ENCODE peak calls at places on chromosomes 13 and 19, in eight cellular contexts. F is tibial nerve, U is GM12891, S is HCT116, W is Peyer's patch, K is uterus, J is heart left ventricle, B is upper lobe of left lung. D is an unnamed sample.

GRCh38 chr19:422213-422916 is 13.4 kb upstream of the C2CD4C start:
- DNase-seq in F (no peak), U (no peak), S (no peak), W (no peak), K (no peak), J (no peak), B (peak), D (no peak)

GRCh38 chr19:2323707-2324106 is 4.7 kb downstream of the LSM7 start:
- DNase-seq in F (no peak), U (no peak), S (no peak), W (no peak), K (no peak), J (no peak), B (no peak), D (no peak)

GRCh38 chr19:33683881-33684549 is 62.3 kb downstream of the CHST8 start:
- DNase-seq in F (no peak), U (peak), S (no peak), W (no peak), K (no peak), J (peak), B (no peak), D (no peak)

GRCh38 chr13:73991384-73991783 is 142.8 kb downstream of the KLF12 start:
- DNase-seq in F (no peak), U (no peak), S (no peak), W (no peak), K (no peak), J (no peak), B (no peak), D (no peak)

GRCh38 chr19:54549224-54549623 is 24.4 kb upstream of the LILRA2 start:
- DNase-seq in F (no peak), U (no peak), S (no peak), W (no peak), K (no peak), J (no peak), B (no peak), D (no peak)

GRCh38 chr19:1238373-1239303 is 833 bp upstream of the CBARP start:
- DNase-seq in F (no peak), U (no peak), S (no peak), W (no peak), K (peak), J (no peak), B (peak), D (no peak)

GRCh38 chr13:75481176-75482069 is 546 bp downstream of the TBC1D4 start:
- DNase-seq in F (no peak), U (peak), S (no peak), W (peak), K (peak), J (peak), B (peak), D (no peak)

GRCh38 chr19:32223595-32224370 is 121.6 kb upstream of the ZNF507 start:
- DNase-seq in F (no peak), U (no peak), S (no peak), W (no peak), K (no peak), J (no peak), B (no peak), D (no peak)

GRCh38 chr19:41194157-41194552 is 1.1 kb downstream of the CYP2S1 start:
- DNase-seq in F (no peak), U (no peak), S (no peak), W (no peak), K (no peak), J (no peak), B (no peak), D (no peak)

GRCh38 chr19:16895467-16896097 is 6.8 kb downstream of the F2RL3 start:
- DNase-seq in F (no peak), U (no peak), S (no peak), W (no peak), K (no peak), J (no peak), B (peak), D (no peak)

GRCh38 chr13:41492432-41493267 is 35.3 kb downstream of the RGCC start:
- DNase-seq in F (no peak), U (no peak), S (no peak), W (no peak), K (no peak), J (no peak), B (no peak), D (no peak)

GRCh38 chr13:110137677-110138008 is 169.3 kb downstream of the COL4A1 start:
- DNase-seq in F (no peak), U (peak), S (peak), W (no peak), K (peak), J (peak), B (no peak), D (no peak)

GRCh38 chr19:50230379-50231351 is 27.2 kb downstream of the MYH14 start:
- DNase-seq in F (no peak), U (no peak), S (no peak), W (no peak), K (no peak), J (peak), B (peak), D (no peak)

GRCh38 chr19:33348301-33349010 is 25.1 kb upstream of the CEBPG start:
- DNase-seq in F (no peak), U (no peak), S (no peak), W (no peak), K (no peak), J (no peak), B (no peak), D (peak)

GRCh38 chr19:57406516-57407123 is 4.3 kb upstream of the ZNF17 start:
- DNase-seq in F (no peak), U (peak), S (peak), W (peak), K (peak), J (peak), B (no peak), D (peak)

GRCh38 chr13:50592412-50593145 is 250.9 kb downstream of the DLEU7 start:
- DNase-seq in F (no peak), U (no peak), S (no peak), W (no peak), K (no peak), J (no peak), B (no peak), D (no peak)

GRCh38 chr13:73136776-73137175 is 78.0 kb downstream of the KLF5 start:
- DNase-seq in F (no peak), U (no peak), S (no peak), W (no peak), K (no peak), J (no peak), B (no peak), D (no peak)

GRCh38 chr19:10238172-10238783 is 7.1 kb upstream of the S1PR2 start:
- DNase-seq in F (no peak), U (no peak), S (no peak), W (peak), K (peak), J (peak), B (peak), D (peak)

GRCh38 chr19:37778613-37779138 is 710 bp downstream of the ZNF573 start:
- DNase-seq in F (no peak), U (no peak), S (no peak), W (no peak), K (no peak), J (no peak), B (no peak), D (no peak)

GRCh38 chr13:46864941-46865340 is 31.9 kb downstream of the HTR2A start:
- DNase-seq in F (no peak), U (no peak), S (no peak), W (no peak), K (no peak), J (no peak), B (no peak), D (no peak)

GRCh38 chr13:77861716-77862115 is 56.9 kb downstream of the EDNRB start:
- DNase-seq in F (no peak), U (no peak), S (no peak), W (no peak), K (no peak), J (no peak), B (no peak), D (no peak)

GRCh38 chr13:33224686-33225085 is 60.9 kb downstream of the STARD13 start:
- DNase-seq in F (no peak), U (no peak), S (no peak), W (no peak), K (no peak), J (no peak), B (no peak), D (no peak)

GRCh38 chr19:8357007-8357521 is 6.9 kb upstream of the ANGPTL4 start:
- DNase-seq in F (no peak), U (no peak), S (no peak), W (no peak), K (no peak), J (no peak), B (no peak), D (no peak)

GRCh38 chr19:7242601-7243258 is 51.5 kb downstream of the INSR start:
- DNase-seq in F (no peak), U (no peak), S (no peak), W (no peak), K (no peak), J (no peak), B (no peak), D (peak)

GRCh38 chr19:47102561-47103135 is 10.9 kb downstream of the ZC3H4 start:
- DNase-seq in F (no peak), U (no peak), S (no peak), W (no peak), K (no peak), J (no peak), B (no peak), D (no peak)

GRCh38 chr13:44744880-44745633 is 168.9 kb upstream of the TSC22D1 start:
- DNase-seq in F (no peak), U (no peak), S (no peak), W (no peak), K (no peak), J (no peak), B (no peak), D (no peak)

GRCh38 chr19:43532571-43532961 is 422 bp upstream of the ZNF575 start:
- DNase-seq in F (peak), U (no peak), S (peak), W (no peak), K (peak), J (peak), B (peak), D (peak)

GRCh38 chr13:65532231-65532630 is 1697.9 kb downstream of the PCDH9 start:
- DNase-seq in F (no peak), U (no peak), S (no peak), W (no peak), K (no peak), J (no peak), B (no peak), D (no peak)

GRCh38 chr19:21202865-21203494 is 61.1 kb downstream of the ZNF431 start:
- DNase-seq in F (no peak), U (peak), S (peak), W (no peak), K (no peak), J (no peak), B (no peak), D (peak)

GRCh38 chr13:79833972-79834371 is 353.0 kb downstream of the NDFIP2 start:
- DNase-seq in F (no peak), U (no peak), S (no peak), W (no peak), K (no peak), J (no peak), B (no peak), D (no peak)

GRCh38 chr13:101127741-101128353 is 288.5 kb downstream of the NALCN start:
- DNase-seq in F (no peak), U (peak), S (peak), W (no peak), K (no peak), J (no peak), B (no peak), D (peak)

GRCh38 chr13:97295279-97296182 is 73.4 kb downstream of the MBNL2 start:
- DNase-seq in F (no peak), U (no peak), S (no peak), W (no peak), K (no peak), J (no peak), B (no peak), D (no peak)

GRCh38 chr13:25165664-25166063 is 6.4 kb downstream of the AMER2 start:
- DNase-seq in F (no peak), U (no peak), S (no peak), W (no peak), K (no peak), J (no peak), B (no peak), D (no peak)

GRCh38 chr19:35260694-35261304 is 8.0 kb upstream of the USF2 start:
- DNase-seq in F (peak), U (no peak), S (no peak), W (peak), K (no peak), J (no peak), B (no peak), D (no peak)

GRCh38 chr19:5387472-5387871 is 46.9 kb upstream of the PTPRS start:
- DNase-seq in F (no peak), U (no peak), S (no peak), W (no peak), K (no peak), J (no peak), B (no peak), D (no peak)

GRCh38 chr19:43594710-43595604 is 977 bp downstream of the IRGQ start:
- DNase-seq in F (no peak), U (peak), S (peak), W (peak), K (no peak), J (peak), B (peak), D (peak)

GRCh38 chr13:99384468-99384867 is 77.3 kb upstream of the GPR183 start:
- DNase-seq in F (no peak), U (no peak), S (no peak), W (no peak), K (no peak), J (no peak), B (no peak), D (no peak)

GRCh38 chr13:36857273-36857672 is 38.3 kb downstream of the RFXAP start:
- DNase-seq in F (no peak), U (no peak), S (no peak), W (no peak), K (no peak), J (no peak), B (no peak), D (no peak)
- TF ChIP-seq POLR2A in F (no peak), U (no peak), S (no peak), W (no peak), K (no peak), J (no peak), B (no peak), D (no peak)

GRCh38 chr19:45717131-45717982 is 13.3 kb downstream of the FBXO46 start:
- DNase-seq in F (peak), U (peak), S (peak), W (peak), K (peak), J (peak), B (peak), D (peak)
- TF ChIP-seq POLR2A in F (peak), U (peak), S (no peak), W (peak), K (peak), J (peak), B (peak), D (peak)

DNA sequence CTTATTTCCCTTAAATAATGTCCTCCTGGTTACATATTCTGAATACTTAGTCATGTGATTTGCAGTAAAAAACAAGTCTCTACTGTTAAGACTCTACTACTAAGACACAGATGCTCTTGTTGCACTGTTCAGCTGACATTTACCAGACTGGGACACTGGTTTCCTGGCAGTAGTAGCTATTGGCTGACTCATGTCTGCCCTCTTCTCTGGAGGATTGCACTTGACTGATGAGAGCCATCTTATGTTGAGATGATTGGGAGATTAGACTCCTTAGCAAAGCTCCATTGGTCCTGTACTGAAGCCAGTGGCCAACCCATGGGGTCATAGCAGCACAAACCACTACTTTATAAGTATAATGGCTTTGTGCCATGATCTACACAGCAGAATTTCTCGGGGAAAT is 1672.6 kb upstream of the PCDH20 start:
- DNase-seq in F (no peak), U (no peak), S (no peak), W (no peak), K (no peak), J (no peak), B (no peak), D (no peak)
- TF ChIP-seq POLR2A in F (no peak), U (no peak), S (no peak), W (no peak), K (no peak), J (no peak), B (no peak), D (no peak)

GRCh38 chr19:58477871-58478270 is 1.7 kb downstream of the ZNF446 start:
- DNase-seq in F (no peak), U (no peak), S (no peak), W (no peak), K (no peak), J (no peak), B (no peak), D (no peak)
- TF ChIP-seq POLR2A in F (no peak), U (no peak), S (no peak), W (no peak), K (no peak), J (no peak), B (no peak), D (no peak)

D was measured in H54.